ENCODE peak calls at places on chromosomes 16 and 17, in seven cellular contexts. S is GM10248, Q is fibroblast of pulmonary artery, P is endodermal cell, W is nephron progenitor cell, F is brain microvascular endothelial cell, Y is AG04450. E is an unnamed sample.

GRCh38 chr17:62807812-62808575 is at the start of gene MARCHF10:
- DNase-seq in S (peak), Q (no peak), Y (no peak), F (no peak), P (peak), W (peak), E (peak)

GRCh38 chr16:66900721-66901441 is 17.8 kb downstream of the CDH16 start:
- DNase-seq in P (no peak), F (no peak), S (no peak), Y (no peak), Q (no peak), W (no peak), E (peak)

GRCh38 chr17:77119668-77120301 is 21.0 kb upstream of the SEC14L1 start:
- DNase-seq in Y (no peak), S (no peak), Q (no peak), P (no peak), W (no peak), F (no peak), E (no peak)

GRCh38 chr17:68398731-68399637 is 58.3 kb downstream of the WIPI1 start:
- DNase-seq in Y (peak), P (peak), W (peak), F (peak), Q (peak), S (peak), E (peak)

GRCh38 chr17:66585472-66585871 is 249.4 kb upstream of the CACNG5 start:
- DNase-seq in S (no peak), W (no peak), P (no peak), Q (no peak), F (no peak), Y (no peak), E (no peak)

GRCh38 chr17:19708431-19709175 is 7.8 kb downstream of the SLC47A2 start:
- DNase-seq in W (no peak), Y (no peak), S (no peak), P (peak), F (no peak), Q (no peak), E (peak)

GRCh38 chr17:75502072-75502745 is 13.1 kb downstream of the CASKIN2 start:
- DNase-seq in W (no peak), P (no peak), Q (no peak), S (no peak), Y (no peak), F (no peak), E (no peak)

GRCh38 chr17:21288581-21289017 is 4.1 kb downstream of the MAP2K3 start:
- DNase-seq in S (peak), W (no peak), P (no peak), Y (no peak), Q (no peak), F (no peak), E (no peak)

GRCh38 chr17:76986318-76986717 is 118.1 kb downstream of the MGAT5B start:
- DNase-seq in Q (no peak), S (no peak), F (no peak), W (no peak), Y (no peak), P (no peak), E (no peak)

DNA sequence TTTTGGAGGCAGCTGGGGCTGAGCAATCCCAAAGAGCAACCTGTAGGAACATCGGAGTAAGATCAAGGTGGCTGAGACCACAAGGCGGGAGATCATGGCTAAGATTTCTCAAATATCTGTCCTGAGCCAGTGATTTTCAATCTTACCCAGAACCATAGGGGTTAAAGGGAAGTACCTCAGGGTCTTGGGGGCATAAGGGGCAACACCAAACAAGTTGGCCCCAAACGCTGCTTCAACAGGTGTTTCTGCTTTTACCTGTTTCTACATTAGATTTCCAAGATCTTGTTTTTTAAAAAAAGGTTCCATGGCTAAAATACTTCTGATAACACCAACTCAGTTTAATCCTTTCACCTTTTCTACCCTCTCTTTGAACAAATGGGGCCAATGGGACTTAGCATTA is 2.6 kb upstream of the UNC119 start:
- DNase-seq in P (no peak), Y (no peak), Q (no peak), F (no peak), W (no peak), S (no peak), E (no peak)
- TF ChIP-seq CTCF in P (no peak), Y (no peak), Q (no peak), F (no peak), W (no peak), S (no peak), E (no peak)

GRCh38 chr17:1083451-1084187 is 86.7 kb downstream of the TIMM22 start:
- DNase-seq in F (no peak), P (no peak), W (no peak), Y (no peak), Q (no peak), S (no peak), E (peak)

GRCh38 chr17:1078831-1079561 is 82.1 kb downstream of the TIMM22 start:
- DNase-seq in F (no peak), S (no peak), P (peak), W (peak), Q (no peak), Y (no peak), E (no peak)

GRCh38 chr17:1077536-1078061 is 80.7 kb downstream of the TIMM22 start:
- DNase-seq in Y (no peak), P (peak), W (no peak), F (no peak), Q (no peak), S (no peak), E (no peak)

GRCh38 chr17:1078062-1078711 is 81.3 kb downstream of the TIMM22 start:
- DNase-seq in P (no peak), Y (no peak), Q (no peak), F (no peak), S (no peak), W (no peak), E (no peak)

GRCh38 chr17:1082579-1082978 is 85.7 kb downstream of the TIMM22 start:
- DNase-seq in Y (no peak), Q (peak), S (no peak), P (no peak), F (no peak), W (no peak), E (no peak)
- TF ChIP-seq CTCF in Y (no peak), Q (no peak), S (no peak), P (no peak), F (no peak), W (no peak), E (no peak)

GRCh38 chr17:43428524-43428923 is 29.7 kb downstream of the ARL4D start:
- DNase-seq in S (no peak), P (no peak), Q (no peak), Y (no peak), W (no peak), F (no peak), E (no peak)
- TF ChIP-seq CTCF in S (no peak), P (peak), Q (peak), Y (peak), W (no peak), F (peak), E (peak)

GRCh38 chr16:5551909-5552308 is 454.3 kb upstream of the EEF2KMT start:
- DNase-seq in F (no peak), Y (no peak), S (no peak), Q (no peak), W (no peak), P (no peak), E (no peak)

GRCh38 chr16:5557966-5558365 is 460.4 kb upstream of the EEF2KMT start:
- DNase-seq in F (no peak), Q (no peak), P (peak), W (no peak), S (no peak), Y (no peak), E (no peak)

GRCh38 chr16:5560084-5560483 is 462.5 kb upstream of the EEF2KMT start:
- DNase-seq in F (no peak), Q (no peak), S (no peak), P (no peak), Y (no peak), W (no peak), E (no peak)

DNA sequence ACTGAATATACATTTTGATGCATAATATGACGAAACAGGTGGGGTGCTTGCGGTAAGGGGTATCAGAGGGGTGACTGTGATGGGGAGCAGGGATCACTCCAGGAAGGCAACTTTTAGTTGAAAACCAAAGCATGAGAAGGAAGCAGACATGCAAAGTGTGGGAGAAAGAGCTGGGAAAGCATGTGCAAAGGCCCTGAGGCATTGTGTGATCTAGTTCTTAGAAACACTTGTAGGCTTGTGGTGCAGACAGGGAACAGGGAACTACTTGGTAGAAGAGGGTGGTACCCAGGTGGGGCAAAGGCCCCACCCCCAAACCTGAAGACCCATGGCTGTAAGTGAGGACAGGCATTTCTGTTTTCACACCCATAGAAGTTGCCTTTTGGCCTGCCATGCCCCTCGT is 459.9 kb upstream of the EEF2KMT start:
- DNase-seq in Y (no peak), W (no peak), P (no peak), Q (no peak), F (no peak), S (no peak), E (no peak)
- TF ChIP-seq CTCF in Y (no peak), W (no peak), P (no peak), Q (no peak), F (no peak), S (no peak), E (no peak)

GRCh38 chr17:27354491-27355081 is 60.7 kb downstream of the WSB1 start:
- DNase-seq in F (no peak), S (no peak), Q (no peak), P (no peak), W (no peak), Y (no peak), E (no peak)
- TF ChIP-seq CTCF in F (peak), S (peak), Q (no peak), P (no peak), W (no peak), Y (no peak), E (peak)

DNA sequence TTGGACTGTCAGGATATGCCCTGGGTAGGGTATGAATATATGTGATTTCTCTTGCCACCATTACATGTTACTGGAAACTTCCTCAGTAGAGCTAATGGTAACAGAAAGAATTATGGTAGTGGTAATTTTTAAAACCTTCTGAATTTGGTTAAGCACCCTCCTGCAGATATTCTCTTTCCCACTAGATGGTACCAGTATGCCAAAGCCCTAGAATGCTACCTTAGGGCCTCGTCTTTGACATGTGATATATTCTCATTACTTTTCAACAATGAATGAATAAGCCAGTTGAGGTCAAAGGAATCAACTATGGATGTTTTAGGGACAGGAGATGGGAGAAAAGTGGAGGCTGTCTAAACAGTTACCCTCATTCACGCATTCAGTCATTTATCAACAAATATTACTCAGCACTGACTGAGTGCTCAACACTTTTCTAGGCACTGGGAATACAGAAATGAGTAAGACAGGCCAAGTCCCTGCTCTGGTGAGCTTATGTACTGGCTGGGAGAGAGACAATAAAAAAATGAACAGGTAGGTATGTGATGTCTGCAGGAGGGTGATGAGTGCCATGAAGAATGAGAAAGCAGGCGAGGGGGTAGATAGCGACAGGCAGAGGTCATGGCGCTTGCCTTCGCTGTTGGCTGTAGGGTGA is 14.7 kb downstream of the CDH13 start:
- DNase-seq in Y (no peak), Q (peak), P (no peak), S (no peak), W (no peak), F (no peak), E (no peak)
- TF ChIP-seq CTCF in Y (peak), Q (peak), P (peak), S (peak), W (peak), F (peak), E (peak)

GRCh38 chr17:73526851-73527250 is 117.4 kb downstream of the SDK2 start:
- DNase-seq in Q (no peak), W (no peak), F (no peak), Y (no peak), S (no peak), P (no peak), E (no peak)
- TF ChIP-seq CTCF in Q (no peak), W (no peak), F (no peak), Y (no peak), S (no peak), P (no peak), E (no peak)

GRCh38 chr17:17269926-17270773 is 10.9 kb downstream of the COPS3 start:
- DNase-seq in S (no peak), P (peak), F (no peak), Y (no peak), Q (no peak), W (peak), E (peak)
- TF ChIP-seq CTCF in S (peak), P (peak), F (peak), Y (peak), Q (peak), W (no peak), E (peak)